ENCODE peak calls at places on chromosomes 2 and 18, in six cellular contexts. P is tibial nerve, V is prostate gland, Y is A549, T is thyroid gland, R is gastrocnemius medialis. Q is an unnamed sample.

GRCh38 chr18:12702221-12703095 is at the start of the genes CEP76 and PSMG2:
- DNase-seq in P (peak), R (peak), T (peak), V (peak), Y (peak), Q (peak)

GRCh38 chr18:46243095-46243494 is 138.9 kb downstream of the HAUS1 start:
- DNase-seq in P (no peak), V (no peak), Y (no peak), T (no peak), R (no peak), Q (no peak)

GRCh38 chr18:39772155-39772919 is 2182.7 kb upstream of the PIK3C3 start:
- DNase-seq in T (no peak), Y (no peak), V (no peak), P (no peak), R (no peak), Q (no peak)

GRCh38 chr2:32825291-32825712 is 121.5 kb upstream of the LTBP1 start:
- DNase-seq in P (peak), Y (no peak), V (no peak), R (peak), T (peak), Q (no peak)

GRCh38 chr2:47083886-47084682 is 71.0 kb downstream of the STPG4 start:
- DNase-seq in V (no peak), P (no peak), Y (no peak), T (no peak), R (no peak), Q (no peak)

GRCh38 chr2:241820625-241821384 is 11.8 kb downstream of the NEU4 start:
- DNase-seq in V (no peak), P (no peak), R (peak), T (no peak), Y (no peak), Q (no peak)

GRCh38 chr2:200373196-200373595 is 66.7 kb downstream of the SPATS2L start:
- DNase-seq in T (no peak), V (no peak), R (no peak), Y (no peak), P (no peak), Q (no peak)

GRCh38 chr2:150526827-150527226 is 39.4 kb upstream of the RND3 start:
- DNase-seq in Y (peak), T (no peak), R (no peak), P (no peak), V (peak), Q (no peak)

GRCh38 chr2:176385838-176386237 is 116.6 kb downstream of the MTX2 start:
- DNase-seq in T (no peak), Y (no peak), P (no peak), V (no peak), R (no peak), Q (no peak)

GRCh38 chr2:40373093-40373492 is 78.8 kb downstream of the SLC8A1 start:
- DNase-seq in R (no peak), V (no peak), T (no peak), P (no peak), Y (no peak), Q (no peak)

GRCh38 chr2:238170386-238171071 is 11.8 kb downstream of the ERFE start:
- DNase-seq in T (no peak), R (no peak), Y (no peak), P (no peak), V (peak), Q (peak)

GRCh38 chr2:238168196-238168815 is 9.5 kb downstream of the ERFE start:
- DNase-seq in Y (no peak), P (no peak), T (no peak), R (no peak), V (no peak), Q (no peak)

GRCh38 chr2:238169021-238169707 is 10.4 kb downstream of the ERFE start:
- DNase-seq in V (no peak), T (no peak), R (peak), Y (peak), P (peak), Q (peak)

GRCh38 chr2:238171575-238172187 is 12.9 kb downstream of the ERFE start:
- DNase-seq in T (no peak), V (no peak), R (no peak), Y (no peak), P (no peak), Q (peak)

GRCh38 chr2:238169708-238170251 is 11.0 kb downstream of the ERFE start:
- DNase-seq in Y (peak), T (peak), P (peak), V (no peak), R (peak), Q (peak)
- H3K4me3 ChIP-seq in Y (peak), T (no peak), P (no peak), V (no peak), R (no peak), Q (no peak)

GRCh38 chr2:218895326-218895725 is 14.7 kb downstream of the WNT10A start:
- DNase-seq in R (no peak), Y (no peak), T (no peak), V (no peak), P (no peak), Q (no peak)
- TF ChIP-seq POLR2A in R (no peak), Y (no peak), T (no peak), V (no peak), P (no peak), Q (no peak)

DNA sequence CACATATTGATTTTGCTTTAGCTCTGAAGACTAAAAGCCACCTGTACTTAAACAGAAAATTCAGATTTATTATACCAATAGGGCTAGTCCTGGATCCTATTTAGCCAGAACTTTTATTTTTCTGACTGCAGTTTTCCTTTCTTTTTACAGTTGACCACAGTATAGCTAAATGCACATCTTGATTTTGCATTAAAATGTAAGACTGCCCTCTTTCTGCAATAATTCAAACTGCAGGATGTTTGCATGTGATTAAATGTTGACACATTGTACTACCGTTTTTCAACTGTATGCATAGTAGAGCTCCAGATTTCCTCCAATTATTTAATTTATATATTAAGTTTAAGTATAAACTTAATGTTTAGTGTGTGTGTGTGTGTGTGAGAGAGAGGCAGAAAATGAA is 1262.9 kb downstream of the SUCLG1 start:
- DNase-seq in V (no peak), Y (no peak), R (no peak), T (no peak), P (no peak), Q (no peak)
- TF ChIP-seq CTCF in V (peak), Y (no peak), R (peak), T (peak), P (peak), Q (no peak)

GRCh38 chr2:128735296-128735960 is 416.8 kb upstream of the HS6ST1 start:
- DNase-seq in Y (no peak), R (no peak), T (no peak), P (no peak), V (no peak), Q (peak)

GRCh38 chr2:128731994-128732650 is 413.5 kb upstream of the HS6ST1 start:
- DNase-seq in P (no peak), R (no peak), V (no peak), Y (no peak), T (no peak), Q (peak)

GRCh38 chr2:128733450-128733849 is 414.8 kb upstream of the HS6ST1 start:
- DNase-seq in V (no peak), T (no peak), R (no peak), P (no peak), Y (no peak), Q (peak)

GRCh38 chr2:128734521-128735295 is 416.0 kb upstream of the HS6ST1 start:
- DNase-seq in R (no peak), T (no peak), Y (no peak), P (no peak), V (no peak), Q (peak)

GRCh38 chr2:128732976-128733431 is 414.3 kb upstream of the HS6ST1 start:
- DNase-seq in R (peak), P (peak), V (no peak), Y (no peak), T (no peak), Q (peak)
- H3K4me3 ChIP-seq in R (no peak), P (no peak), V (no peak), Y (no peak), T (no peak), Q (no peak)

GRCh38 chr2:179724403-179724802 is 137.0 kb downstream of the ZNF385B start:
- DNase-seq in V (no peak), P (no peak), Y (no peak), R (no peak), T (no peak), Q (no peak)

GRCh38 chr2:179729961-179730360 is 131.5 kb downstream of the ZNF385B start:
- DNase-seq in P (no peak), T (no peak), V (no peak), Y (no peak), R (no peak), Q (no peak)

GRCh38 chr2:179726461-179727180 is 134.8 kb downstream of the ZNF385B start:
- DNase-seq in P (no peak), V (no peak), T (no peak), Y (no peak), R (no peak), Q (no peak)
- TF ChIP-seq POLR2A in P (no peak), V (no peak), T (no peak), Y (no peak), R (no peak), Q (no peak)

DNA sequence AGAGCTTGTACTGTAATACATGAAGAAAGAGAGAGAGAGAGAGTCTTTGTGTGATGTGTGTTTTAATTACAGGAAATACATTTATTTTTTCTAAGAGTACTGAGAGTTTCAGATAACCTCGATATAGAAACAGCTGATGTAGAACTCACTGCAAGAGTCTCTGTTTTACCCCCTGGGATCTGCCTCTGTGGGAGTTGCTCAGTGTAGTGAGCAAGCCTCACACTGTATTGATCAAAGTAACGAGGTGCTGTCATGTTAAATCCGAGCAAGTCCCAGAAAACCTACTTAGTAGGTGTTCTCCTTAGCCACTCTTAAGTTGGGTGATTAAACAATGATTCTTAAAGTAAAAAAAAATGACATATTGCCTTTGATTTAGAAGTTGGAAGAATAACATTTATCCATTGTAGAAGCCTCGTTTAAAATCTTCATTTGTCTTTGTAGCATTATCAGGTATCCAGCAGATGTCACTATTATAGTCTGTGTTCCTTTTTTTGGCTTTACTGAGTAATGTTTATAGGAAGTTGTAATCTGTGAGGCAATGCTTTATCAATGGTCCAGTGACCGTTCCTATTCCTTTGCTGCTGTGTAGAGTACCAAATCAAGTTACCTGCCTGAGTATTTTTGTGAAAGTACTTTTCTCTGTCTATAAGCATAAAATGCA is 219.0 kb downstream of the MYO3B start:
- DNase-seq in Y (no peak), T (no peak), P (no peak), R (no peak), V (no peak), Q (no peak)
- TF ChIP-seq CTCF in Y (peak), T (peak), P (no peak), R (no peak), V (peak), Q (no peak)

DNA sequence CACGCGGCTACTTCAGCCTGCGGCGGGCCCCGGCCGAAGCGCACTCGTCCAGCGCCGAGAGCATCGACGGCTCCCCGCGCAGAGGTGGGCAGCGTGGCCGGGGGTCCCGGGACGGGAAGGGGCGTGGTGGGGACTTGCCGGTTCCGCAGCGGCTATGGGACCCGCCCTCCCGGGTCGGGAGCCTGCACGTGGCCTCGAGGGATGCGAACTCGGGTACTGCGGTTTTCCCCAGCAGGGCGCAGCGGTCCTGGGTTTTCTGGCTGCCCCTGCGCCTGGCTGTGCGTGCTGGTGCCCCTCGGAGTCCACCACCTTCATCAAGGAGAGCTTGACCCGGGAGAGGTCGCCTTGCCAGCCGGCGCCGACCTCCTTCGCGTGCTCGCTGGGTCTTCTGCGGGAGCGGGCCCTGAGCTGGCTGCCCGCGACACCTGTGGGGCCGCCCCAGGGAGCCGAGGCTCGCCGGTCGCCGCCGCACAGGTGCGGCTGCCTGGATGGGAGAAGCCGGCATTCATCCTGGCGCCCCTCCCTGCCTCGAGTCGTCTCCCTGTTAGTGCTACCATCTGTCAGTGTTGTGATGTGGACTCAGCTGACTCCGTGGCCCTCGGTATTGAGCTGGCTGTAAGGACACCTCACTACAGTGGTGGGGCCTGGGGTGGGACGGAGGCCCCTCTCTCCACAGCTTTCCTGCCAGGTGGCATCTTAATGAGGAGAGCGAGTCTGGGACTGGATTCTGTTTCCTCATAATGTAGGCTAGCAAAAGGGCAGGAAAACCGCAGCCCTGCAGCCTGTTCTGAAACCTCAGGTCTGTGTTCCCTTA is 177.3 kb downstream of the AGAP1 start:
- DNase-seq in T (no peak), V (no peak), P (no peak), R (no peak), Y (no peak), Q (no peak)
- H3K4me3 ChIP-seq in T (no peak), V (peak), P (no peak), R (peak), Y (peak), Q (peak)

Q was measured in lower leg skin.